ENCODE peak calls at places on chromosomes 3 and 15, in nine cellular contexts. One of them, this sample, is unnamed.

GRCh38 chr3:71310595-71311319 is 272.8 kb downstream of the FOXP1 start:
- DNase-seq in tibial artery: peak; percentile 29
- DNase-seq in tibial nerve: peak; percentile 50
- DNase-seq in GM23338: peak; percentile 13
- DNase-seq in A673: peak; percentile 17
- DNase-seq in vagina: no peak
- DNase-seq in Peyer's patch: no peak
- DNase-seq in lower lobe of right lung: no peak
- DNase-seq in naive thymus-derived CD4-positive, alpha-beta T cell: no peak
- DNase-seq in this sample: no peak

GRCh38 chr3:115713247-115713646 is 89.9 kb downstream of the GAP43 start:
- DNase-seq in tibial artery: no peak
- DNase-seq in tibial nerve: no peak
- DNase-seq in GM23338: peak; percentile 26
- DNase-seq in A673: peak; percentile 89
- DNase-seq in vagina: no peak
- DNase-seq in Peyer's patch: no peak
- DNase-seq in lower lobe of right lung: peak; percentile 65
- DNase-seq in naive thymus-derived CD4-positive, alpha-beta T cell: no peak
- DNase-seq in this sample: no peak

GRCh38 chr3:60294181-60294580 is 957.1 kb downstream of the FHIT start:
- DNase-seq in tibial artery: no peak
- DNase-seq in tibial nerve: no peak
- DNase-seq in GM23338: no peak
- DNase-seq in A673: no peak
- DNase-seq in vagina: no peak
- DNase-seq in Peyer's patch: no peak
- DNase-seq in lower lobe of right lung: no peak
- DNase-seq in naive thymus-derived CD4-positive, alpha-beta T cell: no peak
- DNase-seq in this sample: peak; percentile 64

GRCh38 chr15:77097317-77097721 is 26.4 kb upstream of the TSPAN3 start:
- DNase-seq in tibial artery: no peak
- DNase-seq in tibial nerve: no peak
- DNase-seq in GM23338: no peak
- DNase-seq in A673: peak; percentile 54
- DNase-seq in vagina: peak; percentile 16
- DNase-seq in Peyer's patch: no peak
- DNase-seq in lower lobe of right lung: no peak
- DNase-seq in naive thymus-derived CD4-positive, alpha-beta T cell: no peak
- DNase-seq in this sample: no peak

GRCh38 chr3:53350652-53351051 is 3.3 kb upstream of the DCP1A start:
- DNase-seq in tibial artery: no peak
- DNase-seq in tibial nerve: no peak
- DNase-seq in GM23338: peak; percentile 83
- DNase-seq in A673: peak; percentile 19
- DNase-seq in vagina: no peak
- DNase-seq in Peyer's patch: no peak
- DNase-seq in lower lobe of right lung: no peak
- DNase-seq in naive thymus-derived CD4-positive, alpha-beta T cell: no peak
- DNase-seq in this sample: peak; percentile 51

GRCh38 chr3:166283856-166284255 is 446.6 kb upstream of the BCHE start:
- DNase-seq in tibial artery: peak; percentile 21
- DNase-seq in tibial nerve: no peak
- DNase-seq in GM23338: no peak
- DNase-seq in A673: no peak
- DNase-seq in vagina: no peak
- DNase-seq in Peyer's patch: no peak
- DNase-seq in lower lobe of right lung: no peak
- DNase-seq in naive thymus-derived CD4-positive, alpha-beta T cell: no peak
- DNase-seq in this sample: no peak

GRCh38 chr3:73418636-73419035 is 206.1 kb downstream of the PDZRN3 start:
- DNase-seq in tibial artery: no peak
- DNase-seq in tibial nerve: no peak
- DNase-seq in GM23338: no peak
- DNase-seq in A673: no peak
- DNase-seq in vagina: no peak
- DNase-seq in Peyer's patch: no peak
- DNase-seq in lower lobe of right lung: no peak
- DNase-seq in naive thymus-derived CD4-positive, alpha-beta T cell: no peak
- DNase-seq in this sample: no peak

GRCh38 chr3:139564290-139564861 is 24.8 kb upstream of the RBP1 start:
- DNase-seq in tibial artery: no peak
- DNase-seq in tibial nerve: no peak
- DNase-seq in GM23338: peak; percentile 69
- DNase-seq in A673: peak; percentile 73
- DNase-seq in vagina: no peak
- DNase-seq in Peyer's patch: no peak
- DNase-seq in lower lobe of right lung: no peak
- DNase-seq in naive thymus-derived CD4-positive, alpha-beta T cell: no peak
- DNase-seq in this sample: no peak

GRCh38 chr3:119293761-119294401 is at the start of gene ARHGAP31:
- DNase-seq in tibial artery: peak; percentile 59
- DNase-seq in tibial nerve: peak; percentile 34
- DNase-seq in GM23338: peak; percentile 78
- DNase-seq in A673: peak; percentile 83
- DNase-seq in vagina: no peak
- DNase-seq in Peyer's patch: peak; percentile 69
- DNase-seq in lower lobe of right lung: peak; percentile 82
- DNase-seq in naive thymus-derived CD4-positive, alpha-beta T cell: peak; percentile 84
- DNase-seq in this sample: peak; percentile 80

GRCh38 chr15:92681141-92681622 is 25.6 kb upstream of the FAM174B start:
- DNase-seq in tibial artery: peak; percentile 49
- DNase-seq in tibial nerve: no peak
- DNase-seq in GM23338: no peak
- DNase-seq in A673: peak; percentile 50
- DNase-seq in vagina: peak; percentile 82
- DNase-seq in Peyer's patch: no peak
- DNase-seq in lower lobe of right lung: no peak
- DNase-seq in naive thymus-derived CD4-positive, alpha-beta T cell: no peak
- DNase-seq in this sample: no peak
- H3K27ac ChIP-seq in tibial artery: no peak overlapping the region
- H3K27ac ChIP-seq in tibial nerve: peak overlapping the region; percentile 21
- H3K27ac ChIP-seq in GM23338: no peak overlapping the region
- H3K27ac ChIP-seq in A673: no peak overlapping the region
- H3K27ac ChIP-seq in vagina: peak overlapping the region; percentile 68
- H3K27ac ChIP-seq in Peyer's patch: no peak overlapping the region
- H3K27ac ChIP-seq in lower lobe of right lung: no peak overlapping the region
- H3K27ac ChIP-seq in naive thymus-derived CD4-positive, alpha-beta T cell: no peak overlapping the region
- H3K27ac ChIP-seq in this sample: no peak overlapping the region

GRCh38 chr15:73941449-73941848 is 15.2 kb downstream of the LOXL1 start:
- DNase-seq in tibial artery: no peak
- DNase-seq in tibial nerve: no peak
- DNase-seq in GM23338: no peak
- DNase-seq in A673: no peak
- DNase-seq in vagina: no peak
- DNase-seq in Peyer's patch: no peak
- DNase-seq in lower lobe of right lung: peak; percentile 8
- DNase-seq in naive thymus-derived CD4-positive, alpha-beta T cell: no peak
- DNase-seq in this sample: no peak

GRCh38 chr15:73939138-73939537 is 12.9 kb downstream of the LOXL1 start:
- DNase-seq in tibial artery: no peak
- DNase-seq in tibial nerve: no peak
- DNase-seq in GM23338: no peak
- DNase-seq in A673: no peak
- DNase-seq in vagina: no peak
- DNase-seq in Peyer's patch: no peak
- DNase-seq in lower lobe of right lung: peak; percentile 19
- DNase-seq in naive thymus-derived CD4-positive, alpha-beta T cell: no peak
- DNase-seq in this sample: no peak

GRCh38 chr15:73941871-73942635 is 15.8 kb downstream of the LOXL1 start:
- DNase-seq in tibial artery: no peak
- DNase-seq in tibial nerve: no peak
- DNase-seq in GM23338: no peak
- DNase-seq in A673: no peak
- DNase-seq in vagina: no peak
- DNase-seq in Peyer's patch: peak; percentile 45
- DNase-seq in lower lobe of right lung: peak; percentile 39
- DNase-seq in naive thymus-derived CD4-positive, alpha-beta T cell: no peak
- DNase-seq in this sample: peak; percentile 54

GRCh38 chr15:73941044-73941443 is 14.8 kb downstream of the LOXL1 start:
- DNase-seq in tibial artery: no peak
- DNase-seq in tibial nerve: no peak
- DNase-seq in GM23338: no peak
- DNase-seq in A673: peak; percentile 48
- DNase-seq in vagina: no peak
- DNase-seq in Peyer's patch: peak; percentile 30
- DNase-seq in lower lobe of right lung: peak; percentile 12
- DNase-seq in naive thymus-derived CD4-positive, alpha-beta T cell: no peak
- DNase-seq in this sample: no peak

GRCh38 chr15:73940061-73940981 is 14.1 kb downstream of the LOXL1 start:
- DNase-seq in tibial artery: no peak
- DNase-seq in tibial nerve: no peak
- DNase-seq in GM23338: no peak
- DNase-seq in A673: no peak
- DNase-seq in vagina: no peak
- DNase-seq in Peyer's patch: peak; percentile 69
- DNase-seq in lower lobe of right lung: peak; percentile 4
- DNase-seq in naive thymus-derived CD4-positive, alpha-beta T cell: no peak
- DNase-seq in this sample: no peak
- H3K27ac ChIP-seq in tibial artery: peak overlapping the region; percentile 72
- H3K27ac ChIP-seq in tibial nerve: no peak overlapping the region
- H3K27ac ChIP-seq in GM23338: no peak overlapping the region
- H3K27ac ChIP-seq in A673: peak overlapping the region; percentile 35
- H3K27ac ChIP-seq in vagina: peak overlapping the region; percentile 72
- H3K27ac ChIP-seq in Peyer's patch: no peak overlapping the region
- H3K27ac ChIP-seq in lower lobe of right lung: no peak overlapping the region
- H3K27ac ChIP-seq in naive thymus-derived CD4-positive, alpha-beta T cell: no peak overlapping the region
- H3K27ac ChIP-seq in this sample: no peak overlapping the region

GRCh38 chr15:40845036-40845435 is 1.2 kb downstream of the SPINT1 start:
- DNase-seq in tibial artery: no peak
- DNase-seq in tibial nerve: no peak
- DNase-seq in GM23338: no peak
- DNase-seq in A673: no peak
- DNase-seq in vagina: no peak
- DNase-seq in Peyer's patch: no peak
- DNase-seq in lower lobe of right lung: no peak
- DNase-seq in naive thymus-derived CD4-positive, alpha-beta T cell: no peak
- DNase-seq in this sample: no peak
- H3K27ac ChIP-seq in tibial artery: no peak overlapping the region
- H3K27ac ChIP-seq in tibial nerve: peak overlapping the region; percentile 78
- H3K27ac ChIP-seq in GM23338: peak overlapping the region; percentile 74
- H3K27ac ChIP-seq in A673: no peak overlapping the region
- H3K27ac ChIP-seq in vagina: peak overlapping the region; percentile 70
- H3K27ac ChIP-seq in Peyer's patch: peak overlapping the region; percentile 94
- H3K27ac ChIP-seq in lower lobe of right lung: peak overlapping the region; percentile 83
- H3K27ac ChIP-seq in naive thymus-derived CD4-positive, alpha-beta T cell: no peak overlapping the region
- H3K27ac ChIP-seq in this sample: no peak overlapping the region

GRCh38 chr15:62299541-62299940 is 134.5 kb upstream of the C2CD4B start:
- DNase-seq in tibial artery: no peak
- DNase-seq in tibial nerve: no peak
- DNase-seq in GM23338: no peak
- DNase-seq in A673: no peak
- DNase-seq in vagina: no peak
- DNase-seq in Peyer's patch: no peak
- DNase-seq in lower lobe of right lung: no peak
- DNase-seq in naive thymus-derived CD4-positive, alpha-beta T cell: no peak
- DNase-seq in this sample: no peak
- H3K27ac ChIP-seq in tibial artery: no peak overlapping the region
- H3K27ac ChIP-seq in tibial nerve: no peak overlapping the region
- H3K27ac ChIP-seq in GM23338: no peak overlapping the region
- H3K27ac ChIP-seq in A673: no peak overlapping the region
- H3K27ac ChIP-seq in vagina: no peak overlapping the region
- H3K27ac ChIP-seq in Peyer's patch: no peak overlapping the region
- H3K27ac ChIP-seq in lower lobe of right lung: no peak overlapping the region
- H3K27ac ChIP-seq in naive thymus-derived CD4-positive, alpha-beta T cell: no peak overlapping the region
- H3K27ac ChIP-seq in this sample: no peak overlapping the region

GRCh38 chr3:24401090-24401810 is 93.4 kb downstream of the THRB start:
- DNase-seq in tibial artery: peak; percentile 41
- DNase-seq in tibial nerve: no peak
- DNase-seq in GM23338: no peak
- DNase-seq in A673: no peak
- DNase-seq in vagina: no peak
- DNase-seq in Peyer's patch: no peak
- DNase-seq in lower lobe of right lung: no peak
- DNase-seq in naive thymus-derived CD4-positive, alpha-beta T cell: no peak
- DNase-seq in this sample: no peak
- H3K27ac ChIP-seq in tibial artery: peak overlapping the region; percentile 64
- H3K27ac ChIP-seq in tibial nerve: no peak overlapping the region
- H3K27ac ChIP-seq in GM23338: no peak overlapping the region
- H3K27ac ChIP-seq in A673: no peak overlapping the region
- H3K27ac ChIP-seq in vagina: no peak overlapping the region
- H3K27ac ChIP-seq in Peyer's patch: no peak overlapping the region
- H3K27ac ChIP-seq in lower lobe of right lung: no peak overlapping the region
- H3K27ac ChIP-seq in naive thymus-derived CD4-positive, alpha-beta T cell: no peak overlapping the region
- H3K27ac ChIP-seq in this sample: no peak overlapping the region

GRCh38 chr15:56832125-56832524 is 86.3 kb upstream of the TCF12 start:
- DNase-seq in tibial artery: peak; percentile 66
- DNase-seq in tibial nerve: no peak
- DNase-seq in GM23338: no peak
- DNase-seq in A673: no peak
- DNase-seq in vagina: no peak
- DNase-seq in Peyer's patch: no peak
- DNase-seq in lower lobe of right lung: no peak
- DNase-seq in naive thymus-derived CD4-positive, alpha-beta T cell: no peak
- DNase-seq in this sample: no peak

GRCh38 chr15:56835598-56836275 is 82.7 kb upstream of the TCF12 start:
- DNase-seq in tibial artery: no peak
- DNase-seq in tibial nerve: no peak
- DNase-seq in GM23338: no peak
- DNase-seq in A673: peak; percentile 47
- DNase-seq in vagina: no peak
- DNase-seq in Peyer's patch: no peak
- DNase-seq in lower lobe of right lung: no peak
- DNase-seq in naive thymus-derived CD4-positive, alpha-beta T cell: no peak
- DNase-seq in this sample: no peak

GRCh38 chr15:56837281-56837680 is 81.2 kb upstream of the TCF12 start:
- DNase-seq in tibial artery: no peak
- DNase-seq in tibial nerve: no peak
- DNase-seq in GM23338: no peak
- DNase-seq in A673: no peak
- DNase-seq in vagina: no peak
- DNase-seq in Peyer's patch: no peak
- DNase-seq in lower lobe of right lung: no peak
- DNase-seq in naive thymus-derived CD4-positive, alpha-beta T cell: no peak
- DNase-seq in this sample: no peak

GRCh38 chr15:56831467-56831866 is 87.0 kb upstream of the TCF12 start:
- DNase-seq in tibial artery: no peak
- DNase-seq in tibial nerve: no peak
- DNase-seq in GM23338: no peak
- DNase-seq in A673: no peak
- DNase-seq in vagina: no peak
- DNase-seq in Peyer's patch: no peak
- DNase-seq in lower lobe of right lung: no peak
- DNase-seq in naive thymus-derived CD4-positive, alpha-beta T cell: no peak
- DNase-seq in this sample: no peak
- H3K27ac ChIP-seq in tibial artery: peak overlapping the region; percentile 36
- H3K27ac ChIP-seq in tibial nerve: no peak overlapping the region
- H3K27ac ChIP-seq in GM23338: no peak overlapping the region
- H3K27ac ChIP-seq in A673: no peak overlapping the region
- H3K27ac ChIP-seq in vagina: peak overlapping the region; percentile 55
- H3K27ac ChIP-seq in Peyer's patch: no peak overlapping the region
- H3K27ac ChIP-seq in lower lobe of right lung: no peak overlapping the region
- H3K27ac ChIP-seq in naive thymus-derived CD4-positive, alpha-beta T cell: no peak overlapping the region
- H3K27ac ChIP-seq in this sample: no peak overlapping the region

DNA sequence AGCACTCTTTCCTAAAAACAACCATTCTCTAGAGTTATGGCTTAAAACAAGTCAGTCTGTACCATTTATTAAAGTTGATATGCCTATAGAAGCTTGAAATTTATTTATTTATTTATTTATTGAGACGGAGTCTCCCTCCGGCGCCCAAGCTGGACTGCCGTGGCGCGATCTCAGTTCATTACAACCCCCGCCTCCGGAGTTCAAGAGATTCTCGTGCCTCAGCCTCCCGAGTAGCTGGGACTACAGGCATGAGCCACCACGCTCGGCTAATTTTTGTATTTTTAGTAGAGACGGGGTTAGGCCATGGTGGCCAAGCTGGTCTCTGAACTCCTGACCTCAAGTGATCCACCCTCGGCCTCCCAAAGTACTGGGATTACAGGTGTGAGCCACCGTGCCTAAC is 1.5 kb upstream of the TTC14 start:
- DNase-seq in tibial artery: no peak
- DNase-seq in tibial nerve: no peak
- DNase-seq in GM23338: no peak
- DNase-seq in A673: no peak
- DNase-seq in vagina: no peak
- DNase-seq in Peyer's patch: no peak
- DNase-seq in lower lobe of right lung: no peak
- DNase-seq in naive thymus-derived CD4-positive, alpha-beta T cell: no peak
- DNase-seq in this sample: no peak
- H3K27ac ChIP-seq in tibial artery: no peak overlapping the region
- H3K27ac ChIP-seq in tibial nerve: no peak overlapping the region
- H3K27ac ChIP-seq in GM23338: no peak overlapping the region
- H3K27ac ChIP-seq in A673: no peak overlapping the region
- H3K27ac ChIP-seq in vagina: no peak overlapping the region
- H3K27ac ChIP-seq in Peyer's patch: no peak overlapping the region
- H3K27ac ChIP-seq in lower lobe of right lung: no peak overlapping the region
- H3K27ac ChIP-seq in naive thymus-derived CD4-positive, alpha-beta T cell: no peak overlapping the region
- H3K27ac ChIP-seq in this sample: no peak overlapping the region

This sample was measured in CD4-positive, CD25-positive, alpha-beta regulatory T cell.